ENCODE peak calls at places on chromosome 12, in ten cellular contexts. Z is osteoblast, C is DND-41, E is fibroblast of lung, A is cardiac muscle cell, V is breast epithelium, S is thyroid gland, J is PC-9, N is A673, G is neural progenitor cell. B is an unnamed sample. For H3K4me1, the result is how much of the 10 kb centered on the place peaks cover.

GRCh38 chr12:57795354-57795753 is 12.8 kb downstream of the TSFM start:
- DNase-seq in C (no peak), V (no peak), G (no peak), Z (no peak), E (peak), J (peak), N (no peak), A (no peak), S (no peak), B (no peak)

GRCh38 chr12:87845995-87846483 is 183.2 kb downstream of the C12orf50 start:
- DNase-seq in Z (no peak), G (peak), A (no peak), C (no peak), N (no peak), V (no peak), E (no peak), S (no peak), J (no peak), B (no peak)

GRCh38 chr12:10067942-10068341 is 30.8 kb downstream of the CLEC1A start:
- DNase-seq in V (no peak), S (no peak), Z (no peak), E (no peak), G (no peak), N (peak), J (no peak), A (peak), C (no peak), B (no peak)

GRCh38 chr12:70880744-70881143 is 39.8 kb downstream of the PTPRR start:
- DNase-seq in V (no peak), C (no peak), J (no peak), S (no peak), G (no peak), Z (no peak), E (no peak), N (no peak), A (no peak), B (no peak)

GRCh38 chr12:112214064-112214463 is 88.7 kb downstream of the TRAFD1 start:
- DNase-seq in Z (no peak), J (no peak), C (no peak), A (peak), N (no peak), G (no peak), V (no peak), E (no peak), S (no peak), B (no peak)

GRCh38 chr12:109542014-109542413 is 31.3 kb downstream of the MMAB start:
- DNase-seq in S (no peak), V (no peak), A (peak), C (no peak), J (peak), Z (peak), N (peak), E (peak), G (no peak), B (no peak)

GRCh38 chr12:121786441-121786825 is 7.1 kb downstream of the RHOF start:
- DNase-seq in E (peak), S (peak), J (peak), V (peak), C (no peak), G (no peak), Z (peak), N (no peak), A (peak), B (peak)

GRCh38 chr12:120006248-120006975 is 17.4 kb downstream of the BICDL1 start:
- DNase-seq in Z (no peak), E (peak), C (no peak), S (no peak), N (no peak), J (no peak), A (no peak), G (no peak), V (no peak), B (no peak)

GRCh38 chr12:94892544-94893267 is 110.8 kb downstream of the NDUFA12 start:
- DNase-seq in S (no peak), A (no peak), E (no peak), N (no peak), G (no peak), V (no peak), J (no peak), C (no peak), Z (no peak), B (no peak)

GRCh38 chr12:26126340-26127284 is 1.8 kb upstream of the BHLHE41 start:
- DNase-seq in A (peak), S (peak), E (peak), G (peak), N (peak), V (peak), J (peak), Z (peak), C (peak), B (peak)

GRCh38 chr12:89073659-89074058 is 278.6 kb downstream of the DUSP6 start:
- DNase-seq in N (no peak), Z (no peak), V (no peak), G (no peak), E (no peak), S (no peak), C (no peak), J (no peak), A (no peak), B (no peak)

GRCh38 chr12:32502693-32503510 is 103.5 kb downstream of the FGD4 start:
- DNase-seq in N (peak), J (no peak), V (peak), C (no peak), S (peak), G (peak), E (peak), Z (no peak), A (peak), B (no peak)

GRCh38 chr12:57842342-57843294 is 3.9 kb downstream of the CTDSP2 start:
- DNase-seq in N (peak), V (no peak), E (no peak), G (peak), A (peak), J (no peak), C (peak), Z (peak), S (no peak), B (no peak)

GRCh38 chr12:110754101-110754793 is 11.6 kb upstream of the PPP1CC start:
- DNase-seq in V (no peak), E (no peak), S (no peak), N (no peak), Z (no peak), A (peak), C (no peak), G (no peak), J (no peak), B (no peak)

GRCh38 chr12:129535351-129535750 is 368.5 kb downstream of the TMEM132D start:
- DNase-seq in S (no peak), J (no peak), V (no peak), C (no peak), E (no peak), G (no peak), N (no peak), Z (no peak), A (no peak), B (no peak)

GRCh38 chr12:116996058-116996457 is 85.3 kb downstream of the FBXW8 start:
- DNase-seq in A (peak), V (no peak), E (no peak), G (no peak), Z (no peak), S (no peak), N (no peak), J (no peak), C (no peak), B (no peak)

GRCh38 chr12:132454154-132454948 is 35.6 kb upstream of the FBRSL1 start:
- DNase-seq in C (peak), S (no peak), E (no peak), Z (peak), G (no peak), A (no peak), V (no peak), N (no peak), J (no peak), B (no peak)
- H3K4me1 ChIP-seq in C (under half), S (under half), E (under half), Z (under half), G (under half), A (under half), V (under half), N (under half), J (under half), B (under half)

GRCh38 chr12:7642287-7642686 is 23.4 kb downstream of the APOBEC1 start:
- DNase-seq in Z (peak), N (no peak), J (no peak), C (no peak), V (no peak), S (no peak), E (no peak), A (no peak), G (no peak), B (no peak)

GRCh38 chr12:7638764-7639570 is 26.7 kb downstream of the APOBEC1 start:
- DNase-seq in N (peak), C (peak), V (peak), J (peak), Z (peak), S (peak), E (peak), A (peak), G (peak), B (no peak)

GRCh38 chr12:7646178-7646475 is 19.6 kb downstream of the APOBEC1 start:
- DNase-seq in V (no peak), E (no peak), Z (no peak), J (no peak), S (no peak), N (no peak), G (no peak), A (no peak), C (no peak), B (no peak)

GRCh38 chr12:7645395-7646177 is 20.1 kb downstream of the APOBEC1 start:
- DNase-seq in A (peak), G (peak), V (no peak), E (peak), J (peak), N (peak), S (peak), Z (no peak), C (peak), B (no peak)

GRCh38 chr12:7642876-7643309 is 22.8 kb downstream of the APOBEC1 start:
- DNase-seq in E (peak), N (peak), C (peak), A (peak), V (no peak), J (peak), Z (no peak), S (no peak), G (peak), B (no peak)
- TF ChIP-seq CTCF in E (no peak), N (peak), C (peak), A (peak), V (no peak), J (peak), Z (peak), S (no peak), G (peak), B (peak)

GRCh38 chr12:13099066-13099909 is 4.2 kb downstream of the GSG1 start:
- DNase-seq in A (peak), E (peak), S (no peak), G (no peak), N (no peak), Z (peak), V (no peak), J (peak), C (no peak), B (no peak)
- H3K4me1 ChIP-seq in A (under half), E (under half), S (half or more), G (under half), N (half or more), Z (half or more), V (under half), J (half or more), C (under half), B (under half)

GRCh38 chr12:46131729-46132128 is 137.1 kb downstream of the SLC38A1 start:
- DNase-seq in C (no peak), N (peak), V (no peak), G (peak), S (no peak), A (no peak), Z (peak), J (peak), E (no peak), B (no peak)
- TF ChIP-seq CTCF in C (peak), N (peak), V (no peak), G (peak), S (no peak), A (peak), Z (peak), J (no peak), E (no peak), B (no peak)